ENCODE peak calls at places on chromosomes 2 and 18, in six cellular contexts. U is suprapubic skin, T is right atrium auricular region, P is PC-9, O is A549, A is body of pancreas. C is an unnamed sample.
A peak's percentile ranks its signal among the peaks of the same experiment; 100 is the strongest.

GRCh38 chr2:241908686-241909420 is 39.3 kb downstream of the RTP5 start:
- DNase-seq in U (no peak), T (no peak), P (no peak), O (no peak), A (no peak), C (no peak)

GRCh38 chr2:12819098-12819465 is 102.3 kb downstream of the TRIB2 start:
- DNase-seq in U (peak; percentile 85), T (peak; percentile 96), P (peak; percentile 31), O (no peak), A (peak; percentile 67), C (peak; percentile 90)

GRCh38 chr2:171404258-171404657 is 29.5 kb downstream of the METTL8 start:
- DNase-seq in U (no peak), T (no peak), P (no peak), O (peak; percentile 9), A (no peak), C (peak; percentile 68)

GRCh38 chr18:74963820-74964446 is 245.0 kb downstream of the PTGR3 start:
- DNase-seq in U (no peak), T (no peak), P (peak; percentile 7), O (no peak), A (peak; percentile 57), C (peak; percentile 25)

GRCh38 chr2:203682688-203683130 is 23.7 kb upstream of the CD28 start:
- DNase-seq in U (no peak), T (no peak), P (no peak), O (no peak), A (no peak), C (peak; percentile 28)

GRCh38 chr2:44778221-44778654 is 163.3 kb upstream of the SIX3 start:
- DNase-seq in U (no peak), T (no peak), P (no peak), O (no peak), A (no peak), C (no peak)

GRCh38 chr2:172239944-172240590 is 137.4 kb upstream of the DLX2 start:
- DNase-seq in U (no peak), T (no peak), P (no peak), O (no peak), A (no peak), C (no peak)

GRCh38 chr2:240983361-240983995 is 14.9 kb upstream of the SNED1 start:
- DNase-seq in U (peak; percentile 58), T (no peak), P (peak; percentile 78), O (peak; percentile 13), A (peak; percentile 57), C (peak; percentile 47)

GRCh38 chr2:13260401-13260800 is 543.7 kb downstream of the TRIB2 start:
- DNase-seq in U (no peak), T (no peak), P (no peak), O (no peak), A (no peak), C (peak; percentile 2)

GRCh38 chr2:228657807-228658402 is 476.4 kb upstream of the SPHKAP start:
- DNase-seq in U (no peak), T (no peak), P (peak; percentile 1), O (peak; percentile 8), A (no peak), C (peak; percentile 39)

GRCh38 chr18:48930926-48931325 is 19.8 kb downstream of the SMAD7 start:
- DNase-seq in U (no peak), T (no peak), P (no peak), O (no peak), A (no peak), C (no peak)
- H3K27ac ChIP-seq in U (peak overlapping the region; percentile 55), T (peak overlapping the region; percentile 98), P (no peak overlapping the region), O (peak overlapping the region; percentile 99), A (peak overlapping the region; percentile 91), C (no peak overlapping the region)

GRCh38 chr2:47015730-47016129 is 100.1 kb upstream of the MCFD2 start:
- DNase-seq in U (no peak), T (no peak), P (no peak), O (no peak), A (no peak), C (no peak)

GRCh38 chr2:47014564-47015051 is 99.0 kb upstream of the MCFD2 start:
- DNase-seq in U (no peak), T (no peak), P (no peak), O (no peak), A (no peak), C (no peak)

GRCh38 chr2:47017541-47017940 is 101.9 kb upstream of the MCFD2 start:
- DNase-seq in U (no peak), T (no peak), P (no peak), O (no peak), A (no peak), C (no peak)

GRCh38 chr2:47015206-47015605 is 99.6 kb upstream of the MCFD2 start:
- DNase-seq in U (no peak), T (no peak), P (no peak), O (no peak), A (no peak), C (no peak)

DNA sequence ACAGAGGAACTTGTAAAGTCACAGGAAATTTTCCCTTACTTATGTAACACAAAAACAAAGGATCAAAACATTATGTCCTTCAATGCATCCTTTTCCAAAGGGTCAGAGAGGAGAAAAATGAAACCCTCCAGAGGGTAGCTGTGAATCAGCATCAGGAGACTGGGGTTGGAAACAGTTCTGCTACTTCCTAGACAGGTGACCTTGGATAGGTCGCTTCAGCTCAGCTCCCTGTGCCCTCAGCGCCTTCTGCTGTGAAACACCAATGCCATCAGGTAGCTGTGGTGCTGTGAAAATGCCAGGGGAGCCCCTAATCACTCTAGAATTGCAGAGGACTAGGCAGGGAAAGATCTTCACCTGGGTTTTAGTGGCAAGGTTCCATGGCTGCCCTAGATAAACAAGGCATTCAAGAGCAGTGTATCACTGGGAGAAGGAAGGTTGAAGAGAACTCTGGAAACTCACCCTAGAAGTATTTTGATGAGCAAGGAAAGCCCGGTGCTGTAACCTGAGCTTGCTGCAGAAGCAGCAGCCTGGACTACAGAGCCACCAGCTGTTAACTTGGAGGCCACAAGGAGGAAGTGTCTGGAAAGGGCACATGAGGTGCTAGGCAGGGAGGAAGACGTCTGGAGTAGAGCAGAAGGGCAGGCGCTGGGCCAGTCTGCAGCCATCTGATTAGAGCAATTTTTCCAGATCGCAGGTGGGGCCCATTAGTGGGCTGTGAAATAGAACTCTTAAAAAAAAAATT is 100.7 kb upstream of the MCFD2 start:
- DNase-seq in U (no peak), T (no peak), P (peak; percentile 87), O (peak; percentile 84), A (peak; percentile 36), C (peak; percentile 88)
- TF ChIP-seq CTCF in U (no peak), T (no peak), P (peak; percentile 31), O (no peak), A (no peak), C (peak; percentile 52)

DNA sequence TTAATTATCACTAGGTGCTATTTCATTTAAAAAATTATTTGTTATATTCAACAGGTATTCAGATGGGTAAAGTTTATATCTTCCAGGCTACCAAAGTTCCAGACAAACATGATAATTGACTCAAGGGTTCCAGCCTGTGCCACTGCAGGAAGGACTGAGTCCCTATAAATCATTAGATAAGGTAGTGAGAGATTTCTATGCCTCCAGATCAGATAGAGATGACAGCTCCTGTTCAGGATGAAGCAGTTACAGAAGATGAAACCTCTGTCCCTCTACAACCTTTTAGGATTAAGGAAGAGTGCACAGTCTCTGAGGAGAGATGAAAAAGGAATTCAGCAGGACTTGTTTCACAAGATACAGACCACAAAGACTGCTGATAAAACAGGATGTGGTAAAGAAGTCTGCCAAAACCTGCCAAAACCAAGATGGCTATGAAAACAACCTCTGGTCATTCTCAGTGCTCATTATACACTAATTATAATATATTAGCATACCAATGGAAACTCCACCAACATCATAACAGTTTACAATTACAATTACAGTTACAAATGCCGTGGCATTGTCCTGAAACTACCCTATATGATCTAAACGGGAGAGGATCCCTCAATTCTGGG is 288.6 kb downstream of the PDE11A start:
- DNase-seq in U (no peak), T (no peak), P (peak; percentile 21), O (no peak), A (no peak), C (peak; percentile 90)
- H3K27ac ChIP-seq in U (peak overlapping the region; percentile 67), T (no peak overlapping the region), P (no peak overlapping the region), O (no peak overlapping the region), A (peak overlapping the region; percentile 50), C (peak overlapping the region; percentile 50)

DNA sequence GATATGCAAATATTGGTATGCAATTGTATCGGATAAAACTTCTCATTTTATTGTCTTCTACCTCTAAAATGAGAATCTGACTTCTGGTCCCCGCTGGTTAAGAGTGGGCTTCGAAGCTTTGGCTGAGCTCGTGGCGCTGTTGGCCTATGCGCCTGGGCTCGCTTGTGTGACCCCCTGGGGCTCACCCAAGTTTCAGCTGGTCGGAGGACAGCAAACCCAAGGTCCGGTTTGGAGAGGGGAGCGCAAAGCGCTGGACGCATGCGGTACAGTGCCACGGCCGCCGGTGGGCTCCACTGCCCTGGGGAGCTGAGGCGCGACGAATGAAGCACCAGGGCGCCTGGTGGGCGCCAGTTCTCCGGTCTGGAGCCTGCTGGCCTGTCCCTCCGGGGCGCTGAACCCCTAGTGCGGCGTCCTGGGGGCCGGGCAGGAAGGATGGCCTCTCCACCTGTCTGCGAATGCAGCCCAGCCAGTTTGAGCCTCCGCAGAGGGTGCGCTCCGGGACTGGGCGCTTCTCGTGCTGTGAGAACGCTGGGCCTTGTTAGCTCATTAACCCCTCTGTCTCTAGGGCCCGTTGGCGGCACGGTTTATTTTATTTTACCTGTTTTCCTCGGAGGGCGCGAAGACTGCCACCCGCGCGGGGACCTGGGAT is 10.3 kb downstream of the MEIS1 start:
- DNase-seq in U (no peak), T (no peak), P (no peak), O (no peak), A (peak; percentile 60), C (no peak)
- TF ChIP-seq CTCF in U (no peak), T (peak; percentile 43), P (no peak), O (no peak), A (no peak), C (no peak)

GRCh38 chr2:217746741-217747287 is 256.0 kb downstream of the TNS1 start:
- DNase-seq in U (no peak), T (peak; percentile 52), P (no peak), O (no peak), A (no peak), C (no peak)
- H3K27ac ChIP-seq in U (no peak overlapping the region), T (no peak overlapping the region), P (no peak overlapping the region), O (no peak overlapping the region), A (no peak overlapping the region), C (no peak overlapping the region)

C was measured in foreskin keratinocyte.